ENCODE peak calls at places on chromosomes 12 and 14, in five cellular contexts. C, G, L, K and I are unnamed samples.

GRCh38 chr12:131751335-131751734 is 40.4 kb downstream of the SFSWAP start:
- DNase-seq in K (no peak), L (no peak), C (no peak), G (no peak), I (no peak)

GRCh38 chr12:121145221-121145620 is 12.5 kb downstream of the P2RX7 start:
- DNase-seq in C (no peak), G (no peak), K (no peak), L (no peak), I (no peak)

GRCh38 chr14:102316048-102316745 is 3.3 kb upstream of the ZNF839 start:
- DNase-seq in C (peak; percentile 65), L (no peak), G (no peak), K (no peak), I (peak; percentile 30)

GRCh38 chr12:57476162-57476992 is 3.3 kb downstream of the ARHGAP9 start:
- DNase-seq in K (no peak), G (no peak), C (no peak), L (peak; percentile 77), I (no peak)

GRCh38 chr12:53726946-53727309 is 324 bp downstream of the CALCOCO1 start:
- DNase-seq in G (no peak), K (no peak), L (no peak), C (peak; percentile 44), I (no peak)

GRCh38 chr12:91913651-91914050 is 232.0 kb downstream of the BTG1 start:
- DNase-seq in G (no peak), L (no peak), K (no peak), C (no peak), I (no peak)

GRCh38 chr12:50765325-50765911 is 1.5 kb downstream of the ATF1 start:
- DNase-seq in K (no peak), G (no peak), C (peak; percentile 33), L (no peak), I (peak; percentile 18)

GRCh38 chr14:33120341-33120740 is 181.7 kb downstream of the NPAS3 start:
- DNase-seq in G (peak; percentile 49), L (no peak), K (no peak), C (no peak), I (no peak)

GRCh38 chr12:10191865-10192264 is 13.0 kb downstream of the TMEM52B start:
- DNase-seq in K (no peak), L (no peak), C (no peak), G (no peak), I (no peak)

GRCh38 chr12:105936496-105936895 is 202.3 kb downstream of the NUAK1 start:
- DNase-seq in K (no peak), G (no peak), C (no peak), L (no peak), I (no peak)

GRCh38 chr14:32998433-32998832 is 59.8 kb downstream of the NPAS3 start:
- DNase-seq in C (no peak), K (no peak), L (no peak), G (no peak), I (no peak)

GRCh38 chr14:37592288-37593274 is 2.5 kb downstream of the FOXA1 start:
- DNase-seq in C (no peak), K (no peak), G (no peak), L (no peak), I (no peak)

GRCh38 chr14:61460853-61461611 is 139.7 kb downstream of the PRKCH start:
- DNase-seq in C (peak; percentile 33), K (no peak), G (no peak), L (no peak), I (no peak)

GRCh38 chr14:55073856-55074255 is 22.4 kb downstream of the MAPK1IP1L start:
- DNase-seq in L (no peak), C (no peak), G (no peak), K (no peak), I (no peak)

GRCh38 chr14:77372304-77372841 is 4.5 kb downstream of the TMED8 start:
- DNase-seq in L (no peak), G (no peak), C (no peak), K (peak; percentile 83), I (peak; percentile 68)

GRCh38 chr12:2244013-2244861 is 191.4 kb downstream of the CACNA1C start:
- DNase-seq in K (no peak), L (no peak), C (no peak), G (peak; percentile 86), I (no peak)

GRCh38 chr14:100884456-100884855 is 19.1 kb downstream of the RTL1 start:
- DNase-seq in K (no peak), G (no peak), L (no peak), C (no peak), I (no peak)

GRCh38 chr14:100883789-100884101 is 19.8 kb downstream of the RTL1 start:
- DNase-seq in L (peak; percentile 24), C (no peak), G (no peak), K (no peak), I (no peak)

GRCh38 chr14:100887728-100888335 is 15.7 kb downstream of the RTL1 start:
- DNase-seq in L (no peak), C (no peak), G (no peak), K (no peak), I (no peak)

GRCh38 chr14:100882991-100883788 is 20.3 kb downstream of the RTL1 start:
- DNase-seq in L (peak; percentile 40), C (no peak), K (no peak), G (no peak), I (no peak)

DNA sequence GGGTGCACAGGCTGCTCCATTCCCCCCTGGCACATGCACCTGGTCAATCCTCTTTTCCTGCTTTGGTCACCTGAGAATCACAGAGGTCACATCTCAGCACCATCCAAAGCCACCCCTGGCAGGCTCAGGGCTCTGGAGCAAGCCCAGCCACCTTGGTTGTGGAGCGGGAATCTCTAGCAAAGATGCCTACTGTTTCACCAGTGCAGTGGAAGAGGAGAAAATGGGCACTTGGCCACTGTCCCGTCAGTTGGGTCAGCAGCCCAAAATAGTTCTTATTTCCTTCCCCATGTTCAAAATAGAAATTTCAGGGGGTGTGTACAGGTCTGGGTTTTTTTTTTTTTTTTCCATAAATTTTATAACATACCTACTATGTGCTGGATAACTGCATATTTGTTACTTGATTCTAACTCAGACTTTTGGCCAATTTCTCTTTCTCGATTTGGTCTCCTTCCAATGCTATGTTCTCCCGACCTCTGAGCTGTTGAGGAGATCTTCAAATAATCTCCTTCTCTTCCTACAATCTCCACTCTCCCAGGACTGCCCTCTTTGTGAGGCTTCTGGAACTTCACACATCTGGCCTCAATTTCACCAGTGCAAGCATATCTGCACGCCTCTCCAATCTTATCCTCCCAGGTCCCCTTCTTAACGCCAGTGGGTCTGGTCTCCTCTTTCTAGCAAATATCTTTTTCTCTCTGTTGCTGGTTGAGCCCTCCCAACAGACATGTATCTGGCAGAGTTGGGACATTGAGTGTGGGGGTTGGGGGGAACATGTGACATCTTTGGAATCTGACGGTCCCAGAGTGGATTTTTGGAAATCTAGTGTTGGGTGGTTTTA is 18.1 kb downstream of the RTL1 start:
- DNase-seq in K (no peak), G (no peak), L (no peak), C (no peak), I (no peak)
- H3K36me3 ChIP-seq in K (no peaks in the 10 kb centered on the region), G (no peaks in the 10 kb centered on the region), L (no peaks in the 10 kb centered on the region), C (no peaks in the 10 kb centered on the region), I (no peaks in the 10 kb centered on the region)

GRCh38 chr12:24014240-24014639 is 64.8 kb upstream of the SOX5 start:
- DNase-seq in C (no peak), K (no peak), L (no peak), G (no peak), I (no peak)

GRCh38 chr12:24012528-24012927 is 63.1 kb upstream of the SOX5 start:
- DNase-seq in L (no peak), G (no peak), K (no peak), C (no peak), I (no peak)

GRCh38 chr12:24011927-24012326 is 62.5 kb upstream of the SOX5 start:
- DNase-seq in G (no peak), K (no peak), C (no peak), L (no peak), I (no peak)

GRCh38 chr12:24014853-24015590 is 65.6 kb upstream of the SOX5 start:
- DNase-seq in C (no peak), L (no peak), K (no peak), G (no peak), I (no peak)

DNA sequence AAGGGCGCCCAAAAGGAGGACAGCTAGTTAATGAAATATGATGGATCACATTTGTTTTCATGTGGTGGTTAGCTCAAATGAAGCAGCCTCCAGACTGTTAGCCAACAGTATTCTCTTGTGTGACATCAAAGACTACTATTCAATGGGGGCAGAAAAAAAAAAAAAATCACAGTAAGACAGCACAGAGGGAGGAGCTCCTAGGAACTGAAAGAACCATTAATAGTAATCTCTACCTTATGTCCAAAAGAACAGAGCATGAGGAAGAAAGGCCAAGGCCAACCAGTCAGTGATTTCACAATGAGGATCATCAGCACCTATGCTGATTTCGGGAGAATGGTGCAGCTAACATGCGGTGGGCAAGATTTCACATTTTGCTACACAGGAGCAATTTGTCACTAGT is 66.3 kb upstream of the SOX5 start:
- DNase-seq in L (no peak), K (no peak), C (no peak), G (no peak), I (no peak)
- TF ChIP-seq CTCF in L (no peak), K (no peak), C (no peak), G (no peak), I (no peak)

GRCh38 chr12:27606986-27607385 is 83.0 kb downstream of the PPFIBP1 start:
- DNase-seq in C (no peak), K (no peak), G (no peak), L (no peak), I (no peak)

GRCh38 chr12:27607611-27608010 is 83.6 kb downstream of the PPFIBP1 start:
- DNase-seq in C (no peak), L (no peak), K (no peak), G (no peak), I (no peak)

GRCh38 chr12:27610380-27610779 is 85.9 kb upstream of the REP15 start:
- DNase-seq in G (no peak), C (no peak), K (no peak), L (no peak), I (no peak)

GRCh38 chr12:27604431-27604830 is 80.4 kb downstream of the PPFIBP1 start:
- DNase-seq in C (no peak), K (no peak), L (no peak), G (no peak), I (no peak)

GRCh38 chr12:27608890-27609289 is 84.9 kb downstream of the PPFIBP1 start:
- DNase-seq in L (no peak), K (no peak), G (no peak), C (no peak), I (no peak)
- H3K4me3 ChIP-seq in L (peak overlapping the region; percentile 5), K (no peak overlapping the region), G (no peak overlapping the region), C (peak overlapping the region; percentile 19), I (no peak overlapping the region)

GRCh38 chr12:107196681-107197080 is 103.3 kb upstream of the CRY1 start:
- DNase-seq in C (no peak), G (no peak), K (no peak), L (no peak), I (no peak)
- H3K36me3 ChIP-seq in C (no peaks in the 10 kb centered on the region), G (no peaks in the 10 kb centered on the region), K (no peaks in the 10 kb centered on the region), L (no peaks in the 10 kb centered on the region), I (no peaks in the 10 kb centered on the region)